ENCODE peak calls at places on chromosomes 12 and 14, in five cellular contexts. X is CD8-positive, alpha-beta memory T cell; D is body of pancreas; P is caudate nucleus; F is PC-3. C is an unnamed sample.

GRCh38 chr12:51320695-51321320 is 3.2 kb downstream of the BIN2 start:
- DNase-seq in X (no peak), D (no peak), P (no peak), F (no peak), C (no peak)

GRCh38 chr14:63901434-63902085 is 48.8 kb downstream of the SYNE2 start:
- DNase-seq in P (no peak), D (no peak), X (no peak), F (no peak), C (no peak)

GRCh38 chr14:87115234-87115633 is 877.7 kb downstream of the GALC start:
- DNase-seq in X (no peak), D (no peak), P (no peak), F (no peak), C (no peak)

GRCh38 chr12:95218852-95219171 is 1.2 kb downstream of the VEZT start:
- DNase-seq in D (peak; percentile 29), X (no peak), F (peak; percentile 22), P (no peak), C (no peak)

GRCh38 chr14:90750701-90751100 is 65.5 kb downstream of the TTC7B start:
- DNase-seq in P (no peak), X (no peak), F (no peak), D (no peak), C (no peak)

GRCh38 chr12:93397412-93397811 is 19.7 kb downstream of the NUDT4 start:
- DNase-seq in F (no peak), D (peak; percentile 54), X (no peak), P (no peak), C (no peak)

GRCh38 chr14:71883094-71883493 is 49.1 kb upstream of the RGS6 start:
- DNase-seq in F (no peak), D (no peak), P (no peak), X (no peak), C (no peak)

GRCh38 chr14:105865266-105865903 is 339.0 kb downstream of the TMEM121 start:
- DNase-seq in X (peak; percentile 33), D (no peak), P (no peak), F (no peak), C (no peak)

GRCh38 chr14:47539065-47539464 is 136.3 kb downstream of the MDGA2 start:
- DNase-seq in X (no peak), P (no peak), F (peak; percentile 43), D (no peak), C (no peak)

GRCh38 chr12:13165578-13166120 is 30.9 kb upstream of the EMP1 start:
- DNase-seq in D (peak; percentile 71), F (peak; percentile 91), P (no peak), X (peak; percentile 79), C (peak; percentile 99)

GRCh38 chr12:131987552-131987951 is 37.8 kb downstream of the EP400 start:
- DNase-seq in X (no peak), F (no peak), D (no peak), P (no peak), C (no peak)

GRCh38 chr12:75481013-75481705 is 604 bp downstream of the GLIPR1 start:
- DNase-seq in P (no peak), D (no peak), F (no peak), X (no peak), C (no peak)

GRCh38 chr12:130511285-130511684 is 173.6 kb downstream of the PIWIL1 start:
- DNase-seq in D (no peak), F (no peak), X (no peak), P (no peak), C (no peak)

GRCh38 chr12:2318286-2318685 is 265.5 kb downstream of the CACNA1C start:
- DNase-seq in D (no peak), P (no peak), F (no peak), X (no peak), C (no peak)

GRCh38 chr12:119208626-119209061 is 29.9 kb downstream of the HSPB8 start:
- DNase-seq in X (no peak), F (peak; percentile 4), P (peak; percentile 56), D (peak; percentile 28), C (peak; percentile 73)

GRCh38 chr14:25765909-25766308 is 716.0 kb upstream of the STXBP6 start:
- DNase-seq in X (no peak), P (no peak), F (no peak), D (no peak), C (no peak)

GRCh38 chr12:108694812-108695278 is 36.5 kb downstream of the CORO1C start:
- DNase-seq in F (peak; percentile 69), D (no peak), P (no peak), X (no peak), C (no peak)

GRCh38 chr12:76558684-76559276 is 791 bp downstream of the OSBPL8 start:
- DNase-seq in F (peak; percentile 50), P (peak; percentile 76), D (peak; percentile 56), X (peak; percentile 91), C (no peak)

DNA sequence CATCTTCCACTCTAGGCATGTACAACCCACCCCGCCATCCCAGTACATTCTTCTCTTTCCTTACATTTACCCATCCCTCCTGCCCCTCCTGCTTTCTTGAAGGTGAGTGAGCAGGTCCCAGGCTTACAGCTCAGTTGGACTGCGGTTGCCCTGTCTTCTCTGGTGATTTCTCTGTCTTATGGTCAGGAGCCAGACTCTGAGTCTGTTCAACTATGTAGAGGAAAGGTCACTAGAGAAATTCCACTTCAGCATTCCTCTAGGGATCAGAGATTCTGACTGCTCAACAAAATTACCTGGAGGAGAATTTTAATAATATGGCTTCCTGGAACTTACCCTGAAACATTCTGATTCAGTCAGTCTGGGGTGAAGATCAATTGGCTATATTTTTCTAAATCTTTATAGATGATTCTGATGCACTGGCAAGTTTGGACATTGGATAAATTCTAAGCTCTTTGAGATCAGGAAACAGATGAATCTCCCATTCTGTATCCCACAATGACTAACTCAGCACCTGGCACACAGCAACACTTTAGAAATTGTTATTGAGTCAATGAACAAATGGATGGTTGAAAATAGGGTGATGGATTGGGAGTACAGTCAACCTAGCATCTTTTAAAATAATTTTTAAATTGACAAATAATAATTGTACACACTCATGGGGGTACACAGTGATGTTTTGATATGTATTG is 128.6 kb upstream of the HIF1A start:
- DNase-seq in P (no peak), X (no peak), D (no peak), F (peak; percentile 78), C (no peak)
- H3K27ac ChIP-seq in P (no peak overlapping the region), X (no peak overlapping the region), D (no peak overlapping the region), F (peak overlapping the region; percentile 96), C (peak overlapping the region; percentile 99)

DNA sequence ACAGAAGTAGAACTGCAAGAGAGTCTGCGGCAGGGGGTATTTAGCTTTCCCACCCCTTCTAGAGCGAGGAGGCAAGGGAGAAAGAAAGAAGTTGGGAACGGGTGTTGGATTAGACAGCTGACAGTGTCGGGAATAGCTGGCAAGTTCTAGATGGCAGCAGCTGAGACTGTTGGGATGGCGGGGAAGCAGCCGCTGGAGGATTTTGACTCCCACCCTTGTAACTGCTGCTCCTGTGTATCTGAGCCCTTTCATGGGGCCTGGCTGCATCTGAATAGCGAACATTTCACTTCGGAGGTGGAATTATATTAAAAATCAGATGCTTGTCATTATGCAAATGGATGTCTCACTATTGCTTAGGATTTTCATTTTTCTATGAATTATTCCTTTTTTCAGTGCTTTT is 104.6 kb downstream of the AACS start:
- DNase-seq in F (no peak), D (no peak), X (no peak), P (peak; percentile 87), C (no peak)
- H3K27ac ChIP-seq in F (no peak overlapping the region), D (no peak overlapping the region), X (no peak overlapping the region), P (peak overlapping the region; percentile 73), C (no peak overlapping the region)

GRCh38 chr12:54385251-54385914 is 850 bp upstream of the ZNF385A start:
- DNase-seq in X (no peak), D (peak; percentile 51), P (peak; percentile 19), F (no peak), C (no peak)
- H3K27ac ChIP-seq in X (peak overlapping the region; percentile 31), D (peak overlapping the region; percentile 1), P (peak overlapping the region; percentile 92), F (no peak overlapping the region), C (peak overlapping the region; percentile 90)

DNA sequence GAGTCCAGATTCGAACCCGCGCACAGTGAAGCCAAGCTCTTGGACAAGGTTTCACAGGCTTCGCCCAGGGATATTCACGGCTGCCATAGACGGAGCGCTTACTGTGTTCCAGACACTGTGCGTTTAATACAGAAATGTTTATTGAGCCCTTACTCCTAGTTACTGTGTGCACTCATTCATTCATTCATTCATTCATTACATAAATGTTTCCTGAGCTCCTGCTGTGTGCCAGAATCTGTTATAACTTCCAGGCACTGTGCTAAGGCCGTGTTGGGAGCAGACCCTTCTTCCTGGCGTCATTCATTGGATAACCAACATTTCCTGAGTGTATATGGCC is 734 bp upstream of the MED13L start:
- DNase-seq in D (no peak), F (no peak), X (no peak), P (peak; percentile 29), C (no peak)
- H3K27ac ChIP-seq in D (peak overlapping the region; percentile 96), F (peak overlapping the region; percentile 35), X (peak overlapping the region; percentile 34), P (no peak overlapping the region), C (peak overlapping the region; percentile 67)

GRCh38 chr12:128337456-128338160 is 70.6 kb downstream of the TMEM132C start:
- DNase-seq in D (no peak), F (no peak), P (no peak), X (no peak), C (no peak)
- H3K27ac ChIP-seq in D (no peak overlapping the region), F (no peak overlapping the region), P (no peak overlapping the region), X (no peak overlapping the region), C (no peak overlapping the region)

DNA sequence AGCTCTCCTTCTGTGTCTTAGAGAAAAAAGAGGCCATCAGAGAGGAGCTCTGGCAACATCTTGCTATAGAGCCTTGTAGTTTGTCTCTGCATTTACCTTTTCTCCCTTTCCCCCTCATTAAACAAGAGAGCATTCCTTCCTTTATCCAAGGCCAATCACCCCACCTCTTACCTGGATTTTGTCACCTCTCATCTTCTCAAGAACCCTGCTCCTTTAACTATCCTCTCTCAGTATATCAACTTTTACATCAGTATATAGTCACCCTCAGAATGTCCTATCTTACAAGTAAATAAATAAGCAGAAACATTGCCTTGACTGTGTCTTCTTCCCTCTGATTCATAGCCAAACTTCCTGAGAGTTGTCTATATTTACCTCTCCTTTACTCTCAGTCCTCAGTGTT is 105.0 kb upstream of the SLC38A2 start:
- DNase-seq in D (no peak), F (no peak), P (no peak), X (no peak), C (no peak)
- H3K27ac ChIP-seq in D (no peak overlapping the region), F (no peak overlapping the region), P (no peak overlapping the region), X (no peak overlapping the region), C (no peak overlapping the region)

DNA sequence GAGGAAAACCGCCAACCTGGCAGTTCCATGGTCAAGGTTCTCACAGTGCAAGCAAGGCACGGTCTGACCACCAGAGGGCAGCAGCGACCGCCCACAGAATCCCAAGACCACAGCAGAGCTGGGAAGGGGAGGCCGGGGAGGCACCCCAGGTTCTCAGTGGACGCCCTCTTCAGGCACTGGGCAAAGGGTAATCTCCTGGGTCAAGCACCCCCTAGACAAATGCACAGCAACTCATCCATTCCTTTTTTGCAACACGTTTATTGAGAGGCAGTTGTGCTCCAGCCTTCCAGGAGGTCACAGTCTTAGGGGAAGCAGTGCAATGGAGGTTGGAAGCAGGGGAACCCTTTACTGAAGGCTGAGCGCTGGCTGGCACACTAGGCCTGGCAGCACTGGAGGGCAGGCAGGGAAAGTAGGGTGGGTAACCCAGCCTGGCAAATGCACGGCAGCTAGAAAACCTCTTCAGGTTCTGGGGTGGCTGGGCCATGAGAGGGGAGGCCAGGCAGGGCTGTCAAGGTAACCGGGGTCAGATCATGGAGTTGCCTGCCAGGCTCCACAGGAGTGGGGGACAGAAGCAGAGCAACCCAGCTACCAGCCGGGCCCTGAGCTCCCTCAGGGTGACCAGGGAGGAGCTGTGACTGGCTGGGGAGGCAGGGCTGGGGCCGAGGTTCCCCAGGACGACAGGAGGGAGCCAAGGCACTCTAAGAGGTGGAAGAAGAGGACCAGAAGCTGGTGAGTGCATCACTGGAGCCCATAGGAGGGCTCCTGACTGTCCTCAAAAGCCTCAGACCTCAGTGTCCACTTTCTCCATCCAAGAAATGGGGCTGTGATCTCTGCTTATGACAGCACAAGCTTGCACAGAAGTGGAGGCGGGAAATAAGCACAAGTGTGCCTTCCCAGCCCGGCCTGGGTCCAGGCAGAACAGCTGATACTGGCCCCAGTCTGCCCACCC is 1.8 kb upstream of the RHOF start:
- DNase-seq in D (peak; percentile 90), P (peak; percentile 85), F (peak; percentile 89), X (peak; percentile 87), C (no peak)
- H3K27ac ChIP-seq in D (peak overlapping the region; percentile 100), P (peak overlapping the region; percentile 77), F (peak overlapping the region; percentile 67), X (peak overlapping the region; percentile 78), C (peak overlapping the region; percentile 100)